ENCODE peak calls at places on chromosomes 5 and 9, in four cellular contexts. C, E, P and J are unnamed samples.

GRCh38 chr9:33129886-33130284 is 37.3 kb downstream of the B4GALT1 start:
- DNase-seq in C (no peak), E (no peak), P (no peak), J (no peak)

GRCh38 chr5:135355182-135355581 is 43.8 kb downstream of the MACROH2A1 start:
- DNase-seq in C (no peak), E (no peak), P (no peak), J (no peak)

GRCh38 chr5:171808453-171808852 is 22.8 kb downstream of the SMIM23 start:
- DNase-seq in C (no peak), E (no peak), P (no peak), J (no peak)

GRCh38 chr9:13278368-13279246 is 885 bp downstream of the MPDZ start:
- DNase-seq in C (no peak), E (peak), P (no peak), J (no peak)

GRCh38 chr5:6365977-6366590 is 12.3 kb downstream of the MED10 start:
- DNase-seq in C (no peak), E (no peak), P (no peak), J (no peak)

GRCh38 chr9:38708759-38709158 is 11.2 kb downstream of the FAM240B start:
- DNase-seq in C (no peak), E (no peak), P (no peak), J (peak)

GRCh38 chr5:93831449-93831848 is 90.0 kb upstream of the POU5F2 start:
- DNase-seq in C (peak), E (peak), P (no peak), J (peak)

GRCh38 chr9:68896495-68896894 is 117.4 kb downstream of the PRKACG start:
- DNase-seq in C (no peak), E (no peak), P (no peak), J (no peak)

GRCh38 chr9:116661037-116661954 is 25.8 kb upstream of the TRIM32 start:
- DNase-seq in C (peak), E (peak), P (peak), J (peak)

GRCh38 chr5:2897276-2897990 is 146.0 kb upstream of the IRX2 start:
- DNase-seq in C (no peak), E (no peak), P (no peak), J (no peak)

GRCh38 chr5:116035123-116035522 is 2.9 kb downstream of the ARL14EPL start:
- DNase-seq in C (no peak), E (no peak), P (no peak), J (no peak)

GRCh38 chr5:45288746-45289145 is 407.4 kb downstream of the HCN1 start:
- DNase-seq in C (no peak), E (no peak), P (no peak), J (no peak)

GRCh38 chr5:15521349-15521937 is 21.5 kb downstream of the FBXL7 start:
- DNase-seq in C (no peak), E (no peak), P (no peak), J (no peak)

GRCh38 chr5:17316973-17317459 is 99.6 kb downstream of the BASP1 start:
- DNase-seq in C (no peak), E (peak), P (no peak), J (peak)

DNA sequence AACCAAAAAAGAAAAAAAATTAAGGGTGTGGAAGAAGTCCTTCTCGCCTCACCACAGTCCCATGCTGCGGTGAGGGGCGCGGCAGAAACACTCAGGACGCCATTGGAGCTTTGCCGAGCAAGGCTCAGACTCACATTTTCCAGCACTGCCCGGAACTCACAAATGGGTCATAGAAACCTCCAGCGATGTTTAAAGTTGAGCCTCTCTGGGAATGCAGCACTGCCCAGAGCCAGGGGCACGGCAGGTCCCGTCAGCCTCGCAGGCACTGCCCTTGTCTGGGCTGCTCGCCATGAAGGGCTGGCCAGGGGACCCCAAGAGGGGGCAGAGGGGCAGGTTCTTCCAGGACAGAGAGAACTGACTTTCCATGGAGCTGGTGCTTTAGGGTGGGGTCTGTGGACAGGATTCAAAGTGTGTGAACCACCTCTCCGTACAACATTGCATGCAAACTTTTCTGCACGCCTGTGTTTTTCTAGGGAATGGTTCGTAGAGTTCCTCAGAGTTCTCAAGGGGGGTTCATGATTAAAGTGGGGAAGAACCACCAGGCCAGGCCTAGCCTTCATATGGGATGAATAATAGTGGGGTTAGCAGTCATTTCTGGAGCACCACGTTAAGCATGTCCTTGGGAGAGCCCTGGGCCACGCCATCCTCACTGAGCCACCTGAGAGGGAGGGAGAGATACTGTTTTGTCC is 38.4 kb downstream of the PRRX2 start:
- DNase-seq in C (no peak), E (no peak), P (no peak), J (no peak)
- H3K4me3 ChIP-seq in C (no peak), E (no peak), P (no peak), J (no peak)

GRCh38 chr9:136122425-136123383 is 4.0 kb upstream of the TMEM250 start:
- DNase-seq in C (no peak), E (peak), P (peak), J (no peak)
- H3K4me3 ChIP-seq in C (no peak), E (no peak), P (no peak), J (no peak)

GRCh38 chr5:131855452-131855851 is 58.6 kb upstream of the FNIP1 start:
- DNase-seq in C (no peak), E (no peak), P (no peak), J (no peak)

GRCh38 chr5:131857388-131857787 is 60.6 kb upstream of the FNIP1 start:
- DNase-seq in C (no peak), E (no peak), P (no peak), J (no peak)

GRCh38 chr5:131848662-131849061 is 51.8 kb upstream of the FNIP1 start:
- DNase-seq in C (no peak), E (no peak), P (no peak), J (no peak)

GRCh38 chr5:131854134-131854533 is 57.3 kb upstream of the FNIP1 start:
- DNase-seq in C (no peak), E (no peak), P (peak), J (no peak)
- H3K4me3 ChIP-seq in C (no peak), E (no peak), P (no peak), J (no peak)

GRCh38 chr5:10509593-10509992 is 54.3 kb upstream of the ANKRD33B start:
- DNase-seq in C (no peak), E (no peak), P (no peak), J (no peak)
- H3K4me3 ChIP-seq in C (no peak), E (no peak), P (no peak), J (no peak)

DNA sequence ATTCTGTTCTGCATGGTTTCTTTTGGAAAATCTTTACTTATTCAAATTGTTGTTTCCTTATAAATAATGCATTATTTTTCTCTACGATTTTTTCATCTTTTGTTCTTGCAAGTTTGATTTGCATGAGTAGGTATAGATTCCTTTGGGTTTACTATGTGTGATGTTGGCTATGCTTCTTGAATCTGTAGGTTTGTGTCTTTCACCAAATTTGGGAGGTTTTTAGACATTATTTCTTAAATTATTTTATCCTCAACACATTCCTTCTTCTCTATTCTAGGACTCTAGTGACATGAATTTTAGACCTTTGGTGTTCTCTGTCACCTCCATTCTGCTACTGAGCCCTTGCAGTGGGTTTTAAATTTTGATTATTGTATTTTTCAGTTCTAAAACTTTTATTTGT is 219.0 kb downstream of the CWC27 start:
- DNase-seq in C (no peak), E (no peak), P (no peak), J (no peak)
- H3K4me3 ChIP-seq in C (no peak), E (no peak), P (no peak), J (no peak)

DNA sequence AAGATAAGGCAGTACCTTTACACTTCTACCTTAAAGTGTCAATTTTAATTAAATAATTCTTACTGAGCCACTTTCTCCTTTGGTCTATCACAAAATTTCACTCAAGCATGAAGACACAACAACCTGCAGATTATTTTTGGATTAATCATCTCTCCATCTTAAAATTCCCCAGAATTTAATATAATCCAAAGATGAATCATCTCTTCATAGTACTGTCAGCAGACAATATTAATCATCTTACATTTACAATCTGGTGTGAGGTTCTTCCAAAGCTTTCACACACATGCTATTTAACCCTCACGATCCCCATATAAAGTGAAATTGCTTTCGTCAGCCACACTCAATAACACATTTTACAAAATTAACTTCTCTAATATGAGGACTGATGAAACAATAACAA is 43.0 kb downstream of the LHFPL2 start:
- DNase-seq in C (no peak), E (no peak), P (no peak), J (no peak)
- H3K4me3 ChIP-seq in C (no peak), E (no peak), P (no peak), J (no peak)

GRCh38 chr9:126088336-126088735 is 238.3 kb upstream of the MVB12B start:
- DNase-seq in C (no peak), E (no peak), P (no peak), J (no peak)

GRCh38 chr9:126081746-126082145 is 244.9 kb upstream of the MVB12B start:
- DNase-seq in C (no peak), E (no peak), P (no peak), J (no peak)

GRCh38 chr9:126080641-126081040 is 246.0 kb upstream of the MVB12B start:
- DNase-seq in C (no peak), E (no peak), P (no peak), J (no peak)

GRCh38 chr9:126089789-126090188 is 236.8 kb upstream of the MVB12B start:
- DNase-seq in C (no peak), E (no peak), P (no peak), J (no peak)

DNA sequence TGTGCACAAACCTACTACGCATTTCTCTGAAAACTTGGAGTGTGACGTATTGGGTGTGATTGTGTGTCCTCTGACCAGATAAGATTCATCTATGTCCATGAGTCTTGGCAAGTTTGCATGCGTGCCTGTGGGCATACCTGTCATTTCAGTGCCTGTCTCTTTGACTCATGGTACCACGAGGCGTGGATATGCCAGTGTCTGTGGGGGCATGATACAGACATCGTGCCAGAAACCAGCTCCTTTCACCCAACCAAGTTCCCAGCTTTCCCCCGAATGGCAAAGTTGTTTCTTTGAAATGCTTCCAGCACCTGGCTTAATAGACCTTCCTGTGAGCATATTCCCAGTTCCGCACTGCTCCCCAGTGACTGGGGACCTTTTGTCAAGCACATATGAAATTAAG is 241.9 kb upstream of the MVB12B start:
- DNase-seq in C (no peak), E (no peak), P (no peak), J (no peak)
- H3K4me3 ChIP-seq in C (no peak), E (no peak), P (no peak), J (no peak)

GRCh38 chr5:154697335-154697734 is 57.8 kb upstream of the LARP1 start:
- DNase-seq in C (peak), E (no peak), P (no peak), J (no peak)
- H3K4me3 ChIP-seq in C (no peak), E (no peak), P (no peak), J (no peak)

DNA sequence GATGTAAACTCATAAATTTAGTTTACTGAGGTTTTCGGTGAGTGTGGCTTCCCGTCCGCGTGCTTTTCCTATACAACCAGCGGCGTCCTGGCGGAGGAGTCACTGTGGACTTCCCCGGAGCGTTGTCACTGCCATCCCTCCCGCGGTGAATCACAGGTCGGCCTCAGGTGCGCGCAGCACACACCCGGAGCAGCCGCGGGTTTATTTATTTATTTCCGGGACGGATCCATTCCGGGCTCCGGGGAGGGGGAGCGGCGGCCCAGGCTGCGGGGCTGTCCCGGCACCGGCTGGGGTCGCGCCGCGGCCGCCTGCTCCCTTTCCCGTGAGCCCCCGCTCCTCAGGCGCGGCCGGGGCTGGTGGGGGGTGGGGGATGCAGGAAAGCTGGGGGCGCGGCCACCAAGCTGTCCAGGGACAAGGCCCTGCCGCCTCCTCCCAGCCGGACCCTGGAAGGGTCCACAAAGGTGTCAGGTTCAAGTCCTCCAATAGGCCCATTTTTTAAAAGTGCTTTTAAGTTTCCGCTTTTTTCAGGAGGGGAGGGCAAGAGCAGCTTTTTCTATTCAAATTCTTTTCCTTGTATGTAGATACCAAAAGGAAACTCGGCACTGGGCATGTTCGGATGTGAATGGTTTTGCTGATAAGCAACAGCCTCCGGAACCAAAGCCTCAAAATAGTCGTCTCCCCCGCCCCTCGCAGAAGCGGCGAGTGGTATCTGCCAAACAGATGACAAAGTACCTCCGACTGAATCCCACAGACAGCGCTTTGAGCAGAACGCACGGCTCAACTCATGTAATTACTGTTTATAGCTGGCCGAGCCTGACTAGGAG is 192.5 kb downstream of the CD180 start:
- DNase-seq in C (peak), E (peak), P (peak), J (peak)
- H3K4me3 ChIP-seq in C (peak), E (peak), P (peak), J (peak)

DNA sequence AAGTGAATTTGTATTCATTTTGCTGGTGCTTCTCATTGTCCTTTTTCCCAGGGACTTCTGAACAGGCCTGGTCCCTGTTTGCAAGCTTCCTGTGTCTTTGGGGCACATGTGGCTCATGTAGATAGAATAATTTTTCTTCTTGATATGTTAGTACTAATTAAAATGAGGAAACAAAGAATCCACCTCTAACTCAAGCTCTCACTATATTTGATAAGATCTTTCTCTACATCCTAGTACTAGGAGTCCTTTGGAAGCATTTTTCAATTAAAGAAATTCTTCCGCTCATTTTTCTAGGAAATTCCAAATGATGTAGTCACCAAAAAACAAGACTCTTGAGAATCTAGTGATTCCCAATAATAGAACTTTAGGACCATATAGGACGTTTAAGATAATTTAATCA is 165.3 kb downstream of the SEC61B start:
- DNase-seq in C (no peak), E (no peak), P (no peak), J (no peak)
- H3K4me3 ChIP-seq in C (no peak), E (no peak), P (no peak), J (no peak)